ENCODE peak calls at places on chromosomes 4 and X, in seven cellular contexts. T, M, H, L, K, W and B are unnamed samples.
A peak's percentile ranks its signal among the peaks of the same experiment; 100 is the strongest.

GRCh38 chr4:64144994-64145393 is 264.3 kb downstream of the TECRL start:
- DNase-seq in W (no peak), L (no peak), T (no peak), H (no peak), K (no peak), M (no peak), B (no peak)

GRCh38 chr4:173529505-173530325 is at the start of gene HAND2:
- DNase-seq in L (peak; percentile 90), K (peak; percentile 84), M (peak; percentile 67), H (no peak), W (no peak), T (no peak), B (peak; percentile 75)

GRCh38 chrX:132094169-132094568 is 33.7 kb downstream of the FRMD7 start:
- DNase-seq in T (no peak), K (no peak), L (no peak), W (no peak), H (no peak), M (peak; percentile 22), B (no peak)

GRCh38 chrX:141733371-141733770 is 34.8 kb upstream of the SPANXD start:
- DNase-seq in M (no peak), H (no peak), K (no peak), W (no peak), L (no peak), T (no peak), B (no peak)

GRCh38 chr4:143336828-143337599 is at the start of gene GAB1:
- DNase-seq in L (peak; percentile 91), H (peak; percentile 20), W (no peak), K (peak; percentile 81), T (no peak), M (peak; percentile 25), B (peak; percentile 77)

GRCh38 chrX:10450229-10450958 is 170.0 kb downstream of the MID1 start:
- DNase-seq in L (no peak), H (no peak), M (peak; percentile 42), W (no peak), T (no peak), K (no peak), B (no peak)

GRCh38 chr4:111027526-111027925 is 404.6 kb upstream of the PITX2 start:
- DNase-seq in W (no peak), K (no peak), L (no peak), H (no peak), T (no peak), M (peak; percentile 75), B (no peak)

GRCh38 chrX:119755981-119756533 is 2.3 kb upstream of the SOWAHD start:
- DNase-seq in W (no peak), T (peak; percentile 44), L (peak; percentile 72), H (peak; percentile 28), K (no peak), M (no peak), B (no peak)

GRCh38 chrX:30741545-30741944 is 88.3 kb downstream of the GK start:
- DNase-seq in T (no peak), L (no peak), W (no peak), M (no peak), K (no peak), H (no peak), B (no peak)

GRCh38 chr4:182486895-182487294 is 243.7 kb downstream of the TENM3 start:
- DNase-seq in H (no peak), K (no peak), M (no peak), W (no peak), T (no peak), L (no peak), B (no peak)

GRCh38 chrX:64321507-64321906 is 73.7 kb downstream of the MTMR8 start:
- DNase-seq in T (no peak), K (no peak), L (no peak), H (no peak), M (no peak), W (no peak), B (no peak)

GRCh38 chr4:123816970-123817688 is 420.5 kb downstream of the SPRY1 start:
- DNase-seq in K (no peak), L (no peak), H (no peak), T (no peak), W (no peak), M (no peak), B (no peak)

GRCh38 chrX:38215141-38215540 is 5.5 kb downstream of the SRPX start:
- DNase-seq in T (no peak), K (no peak), W (no peak), H (no peak), L (no peak), M (peak; percentile 74), B (no peak)

GRCh38 chr4:42280327-42281095 is 116.8 kb upstream of the SHISA3 start:
- DNase-seq in L (no peak), M (no peak), K (no peak), H (no peak), T (peak; percentile 5), W (no peak), B (peak; percentile 61)

GRCh38 chrX:19761554-19762295 is 125.7 kb downstream of the SH3KBP1 start:
- DNase-seq in W (no peak), M (no peak), T (no peak), H (no peak), K (no peak), L (no peak), B (no peak)

GRCh38 chr4:26331380-26331945 is 10.6 kb downstream of the RBPJ start:
- DNase-seq in M (no peak), K (no peak), L (no peak), W (no peak), H (no peak), T (no peak), B (no peak)

GRCh38 chr4:88244821-88245579 is 39.4 kb downstream of the PPM1K start:
- DNase-seq in M (no peak), W (no peak), T (no peak), L (no peak), H (peak; percentile 26), K (no peak), B (no peak)

GRCh38 chr4:82125863-82126297 is 247.9 kb downstream of the HNRNPD start:
- DNase-seq in M (no peak), T (no peak), W (no peak), H (no peak), K (no peak), L (no peak), B (no peak)